ENCODE peak calls at places on chromosomes 11 and 22, in six cellular contexts. D is DND-41, T is lung, N is heart right ventricle, M is transverse colon, V is spleen. U is an unnamed sample.

GRCh38 chr11:22624742-22625447 is 728 bp downstream of the FANCF start:
- DNase-seq in N (peak; percentile 55), M (peak; percentile 76), V (no peak), T (peak; percentile 58), D (peak; percentile 74), U (peak; percentile 81)

GRCh38 chr22:44393066-44393465 is 80.3 kb upstream of the SHISAL1 start:
- DNase-seq in D (no peak), T (no peak), V (peak; percentile 43), M (no peak), N (no peak), U (no peak)

GRCh38 chr11:120400564-120401364 is 64.6 kb downstream of the ARHGEF12 start:
- DNase-seq in V (no peak), M (peak; percentile 23), T (peak; percentile 33), N (peak; percentile 25), D (no peak), U (no peak)

GRCh38 chr11:65580031-65580692 is 4.3 kb downstream of the EHBP1L1 start:
- DNase-seq in V (no peak), D (no peak), T (no peak), M (no peak), N (no peak), U (no peak)

GRCh38 chr11:3786781-3787428 is 10.4 kb downstream of the NUP98 start:
- DNase-seq in V (no peak), T (no peak), M (no peak), N (no peak), D (no peak), U (no peak)

GRCh38 chr22:19971276-19972124 is 29.9 kb upstream of the TXNRD2 start:
- DNase-seq in T (no peak), V (no peak), N (no peak), D (no peak), M (no peak), U (no peak)

GRCh38 chr11:57798905-57799559 is 37.4 kb downstream of the CTNND1 start:
- DNase-seq in N (peak; percentile 55), V (no peak), T (peak; percentile 73), D (no peak), M (peak; percentile 85), U (no peak)

GRCh38 chr22:18952022-18952421 is 15.9 kb upstream of the PRODH start:
- DNase-seq in D (no peak), T (no peak), V (no peak), N (no peak), M (no peak), U (no peak)

GRCh38 chr11:17273668-17274321 is 2.7 kb upstream of the NUCB2 start:
- DNase-seq in V (no peak), M (no peak), T (no peak), N (no peak), D (peak; percentile 60), U (peak; percentile 44)

GRCh38 chr11:116825434-116825833 is 2.3 kb upstream of the APOA4 start:
- DNase-seq in N (no peak), D (no peak), T (no peak), V (no peak), M (no peak), U (no peak)

GRCh38 chr11:270451-271208 is 7.6 kb upstream of the NLRP6 start:
- DNase-seq in M (no peak), D (no peak), T (no peak), N (no peak), V (peak; percentile 84), U (no peak)

GRCh38 chr11:454801-455565 is 4.9 kb downstream of the PTDSS2 start:
- DNase-seq in V (no peak), D (no peak), M (no peak), T (no peak), N (no peak), U (no peak)

GRCh38 chr22:36493690-36494110 is 12.3 kb upstream of the TXN2 start:
- DNase-seq in M (peak; percentile 61), T (peak; percentile 45), D (no peak), N (peak; percentile 48), V (peak; percentile 84), U (peak; percentile 67)

GRCh38 chr11:46417711-46418110 is 26.1 kb upstream of the CHRM4 start:
- DNase-seq in M (no peak), V (no peak), T (no peak), D (no peak), N (no peak), U (no peak)

GRCh38 chr11:43968719-43969118 is 26.3 kb downstream of the C11orf96 start:
- DNase-seq in N (no peak), T (no peak), V (no peak), D (no peak), M (no peak), U (no peak)

GRCh38 chr22:31344369-31345330 is 1.5 kb downstream of the PATZ1 start:
- DNase-seq in N (peak; percentile 19), T (peak; percentile 39), V (peak; percentile 88), D (peak; percentile 54), M (peak; percentile 64), U (peak; percentile 65)

GRCh38 chr11:18491924-18492323 is 34.8 kb downstream of the TSG101 start:
- DNase-seq in M (no peak), V (no peak), D (no peak), T (no peak), N (no peak), U (no peak)

GRCh38 chr22:44497218-44497903 is 672 bp downstream of the RTL6 start:
- DNase-seq in T (no peak), M (peak; percentile 18), N (peak; percentile 11), V (peak; percentile 82), D (peak; percentile 18), U (no peak)

GRCh38 chr11:31641477-31642062 is 132.0 kb downstream of the ELP4 start:
- DNase-seq in M (peak; percentile 8), D (no peak), T (peak; percentile 30), N (peak; percentile 4), V (no peak), U (peak; percentile 4)

GRCh38 chr11:119681537-119681936 is 47.5 kb downstream of the NECTIN1 start:
- DNase-seq in D (no peak), N (no peak), V (no peak), M (no peak), T (no peak), U (no peak)

GRCh38 chr11:123490527-123490926 is 60.5 kb downstream of the GRAMD1B start:
- DNase-seq in M (no peak), V (no peak), T (no peak), N (no peak), D (no peak), U (no peak)

GRCh38 chr11:123493393-123494063 is 63.5 kb downstream of the GRAMD1B start:
- DNase-seq in T (no peak), M (no peak), V (no peak), N (no peak), D (no peak), U (no peak)

GRCh38 chr11:123494195-123495050 is 64.4 kb downstream of the GRAMD1B start:
- DNase-seq in D (no peak), N (no peak), V (no peak), T (no peak), M (no peak), U (no peak)

GRCh38 chr11:123487157-123487744 is 57.2 kb downstream of the GRAMD1B start:
- DNase-seq in D (no peak), N (no peak), M (no peak), V (no peak), T (no peak), U (no peak)

GRCh38 chr11:123491241-123491640 is 61.2 kb downstream of the GRAMD1B start:
- DNase-seq in T (no peak), N (no peak), V (no peak), M (no peak), D (no peak), U (no peak)
- H3K9me3 ChIP-seq in T (peaks cover 3% of the 10 kb centered on the region), N (no peaks in the 10 kb centered on the region), V (no peaks in the 10 kb centered on the region), M (no peaks in the 10 kb centered on the region), D (no peaks in the 10 kb centered on the region), U (no peaks in the 10 kb centered on the region)

DNA sequence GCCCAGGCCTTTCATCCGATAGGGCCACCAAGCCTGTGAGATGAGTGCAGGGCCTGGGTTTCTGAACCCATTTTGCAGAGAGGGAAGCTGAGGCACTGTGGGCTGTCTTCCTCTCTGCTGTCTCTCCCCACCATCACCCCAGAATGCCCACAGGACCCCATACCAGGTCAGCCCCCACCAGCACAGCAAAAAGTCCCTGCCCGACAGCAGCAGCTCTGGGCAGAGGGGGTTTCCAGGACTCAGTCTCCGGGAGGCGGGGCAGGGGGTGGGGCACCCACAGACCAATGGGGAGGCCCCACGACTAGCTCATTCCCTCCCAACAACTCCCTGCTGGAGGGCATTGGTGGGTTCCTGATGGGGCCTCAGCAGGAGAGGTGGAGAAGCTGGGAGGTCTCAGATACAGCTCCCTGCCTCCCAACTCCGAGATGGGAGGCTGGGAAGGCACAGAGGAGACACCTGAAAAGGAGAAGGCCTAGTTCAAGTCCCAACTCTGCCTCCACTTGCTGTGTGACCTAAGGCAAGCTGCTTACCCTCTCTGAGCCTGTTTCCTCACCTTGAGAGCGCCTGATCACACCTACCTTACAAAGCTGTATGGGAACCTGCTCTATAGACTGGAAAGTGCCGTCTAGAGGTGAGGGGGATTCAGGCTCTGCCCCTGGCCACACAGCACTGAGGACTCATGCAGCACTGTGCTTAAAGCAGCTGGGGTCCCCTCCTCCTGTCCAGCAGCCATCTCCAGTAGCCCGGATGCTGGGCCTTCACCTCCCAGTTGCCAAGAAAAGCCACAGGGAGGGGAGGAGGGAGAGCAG is 3.5 kb downstream of the CBX7 start:
- DNase-seq in T (no peak), M (peak; percentile 72), N (no peak), D (peak; percentile 41), V (peak; percentile 88), U (peak; percentile 71)
- H3K27ac ChIP-seq in T (peak overlapping the region; percentile 71), M (peak overlapping the region; percentile 91), N (peak overlapping the region; percentile 62), D (no peak overlapping the region), V (peak overlapping the region; percentile 96), U (peak overlapping the region; percentile 20)

DNA sequence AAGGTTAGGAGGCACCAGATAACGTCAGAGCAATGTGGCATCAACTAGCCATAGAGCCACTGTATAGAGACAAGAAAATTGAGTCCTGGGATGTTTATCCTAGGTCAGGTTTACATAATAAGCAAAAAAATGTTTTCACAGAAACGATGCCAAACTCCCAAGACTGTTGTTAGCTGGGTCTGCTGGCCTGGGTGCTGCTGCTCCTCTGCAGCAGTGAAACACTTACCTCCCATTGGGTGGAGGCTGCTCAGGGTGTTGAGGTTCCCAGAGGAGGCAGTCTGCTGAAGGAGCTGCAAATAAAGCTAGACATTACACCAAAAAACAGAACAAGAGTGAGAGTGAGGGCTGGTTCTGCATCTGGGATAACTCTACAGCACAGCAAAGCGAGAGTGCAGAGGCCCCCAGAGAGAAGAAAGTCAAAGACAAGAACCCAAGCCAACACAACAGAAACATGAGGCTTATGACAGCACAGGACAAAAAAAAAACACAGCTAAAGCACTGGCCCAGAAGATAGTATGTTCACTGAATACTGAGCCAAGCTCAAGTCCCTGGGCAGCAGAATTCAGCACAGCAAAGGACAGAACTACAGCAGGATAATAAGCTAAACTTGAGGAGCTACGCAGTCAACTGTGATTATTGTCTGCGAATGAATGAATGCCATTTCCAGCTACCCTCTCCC is 29.9 kb upstream of the RAPSN start:
- DNase-seq in V (no peak), D (no peak), T (no peak), M (no peak), N (no peak), U (no peak)
- H3K9me3 ChIP-seq in V (no peaks in the 10 kb centered on the region), D (no peaks in the 10 kb centered on the region), T (no peaks in the 10 kb centered on the region), M (no peaks in the 10 kb centered on the region), N (no peaks in the 10 kb centered on the region), U (no peaks in the 10 kb centered on the region)

DNA sequence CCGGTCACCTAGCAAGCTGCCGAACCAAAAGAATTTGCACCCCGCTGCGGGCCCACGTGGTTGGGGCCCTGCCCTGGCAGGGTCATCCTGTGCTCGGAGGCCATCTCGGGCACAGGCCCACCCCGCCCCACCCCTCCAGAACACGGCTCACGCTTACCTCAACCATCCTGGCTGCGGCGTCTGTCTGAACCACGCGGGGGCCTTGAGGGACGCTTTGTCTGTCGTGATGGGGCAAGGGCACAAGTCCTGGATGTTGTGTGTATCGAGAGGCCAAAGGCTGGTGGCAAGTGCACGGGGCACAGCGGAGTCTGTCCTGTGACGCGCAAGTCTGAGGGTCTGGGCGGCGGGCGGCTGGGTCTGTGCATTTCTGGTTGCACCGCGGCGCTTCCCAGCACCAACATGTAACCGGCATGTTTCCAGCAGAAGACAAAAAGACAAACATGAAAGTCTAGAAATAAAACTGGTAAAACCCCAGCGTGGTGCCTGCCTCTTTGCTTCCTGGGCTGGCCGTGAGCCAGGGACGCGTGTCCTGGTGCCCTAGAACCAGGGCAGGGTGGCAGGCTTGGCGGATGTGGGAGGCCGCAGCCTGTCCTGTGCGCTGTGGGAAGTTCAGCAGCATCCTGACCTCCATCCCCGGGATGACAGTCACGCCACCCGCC is 13.2 kb downstream of the CCND1 start:
- DNase-seq in M (no peak), D (no peak), T (no peak), V (peak; percentile 74), N (no peak), U (no peak)
- H3K27ac ChIP-seq in M (no peak overlapping the region), D (no peak overlapping the region), T (no peak overlapping the region), V (no peak overlapping the region), N (no peak overlapping the region), U (no peak overlapping the region)